ENCODE peak calls at places on chromosomes 11 and 22, in eight cellular contexts. V is HFFc6; H is mammary epithelial cell; Q is COR-L47; X is progenitor cell of endocrine pancreas; O is activated T-cell treated with anti-CD3 and anti-CD28 coated beads, Interleukin-2, amount 50 U/mL, for 48 hours; K is stimulated activated CD4-positive, alpha-beta T cell treated with anti-CD3 and anti-CD28 coated beads, Interleukin-2, amount 100 ng/mL, for 4 hours; W is HTR-8/SVneo. D is an unnamed sample.

GRCh38 chr11:10414659-10415058 is 40.4 kb upstream of the AMPD3 start:
- DNase-seq in X (no peak), H (no peak), Q (no peak), V (no peak), W (no peak), O (no peak), K (no peak), D (no peak)

GRCh38 chr11:100869328-100869727 is 182.2 kb downstream of the ARHGAP42 start:
- DNase-seq in H (no peak), W (no peak), V (no peak), K (no peak), X (no peak), Q (no peak), O (no peak), D (no peak)

GRCh38 chr11:112012877-112013276 is 12.3 kb upstream of the DLAT start:
- DNase-seq in X (no peak), Q (no peak), H (no peak), K (no peak), W (no peak), O (no peak), V (no peak), D (peak)

GRCh38 chr22:43376765-43377485 is 33.8 kb upstream of the SCUBE1 start:
- DNase-seq in O (peak), Q (no peak), X (no peak), K (no peak), V (no peak), H (no peak), W (no peak), D (no peak)

GRCh38 chr11:71204294-71204693 is 48.1 kb downstream of the SHANK2 start:
- DNase-seq in V (no peak), K (no peak), Q (peak), O (no peak), H (no peak), W (no peak), X (no peak), D (no peak)

GRCh38 chr11:71998649-71999310 is at the start of gene IL18BP:
- DNase-seq in H (no peak), W (no peak), V (no peak), X (no peak), O (no peak), K (no peak), Q (no peak), D (no peak)

GRCh38 chr11:127114035-127114434 is 113.5 kb upstream of the KIRREL3 start:
- DNase-seq in K (no peak), O (no peak), H (no peak), W (no peak), Q (no peak), V (no peak), X (no peak), D (no peak)

GRCh38 chr11:130945945-130946344 is 29.7 kb upstream of the SNX19 start:
- DNase-seq in V (peak), K (no peak), H (peak), X (no peak), O (no peak), Q (no peak), W (no peak), D (no peak)

GRCh38 chr11:93225642-93226041 is 27.9 kb upstream of the SLC36A4 start:
- DNase-seq in K (no peak), O (no peak), H (no peak), Q (peak), X (no peak), W (no peak), V (peak), D (peak)

GRCh38 chr11:68916439-68916838 is 12.7 kb downstream of the IGHMBP2 start:
- DNase-seq in K (no peak), V (no peak), W (no peak), X (no peak), Q (no peak), H (no peak), O (no peak), D (no peak)

GRCh38 chr11:30351061-30351460 is 28.2 kb downstream of the ARL14EP start:
- DNase-seq in V (no peak), Q (no peak), K (no peak), X (no peak), O (no peak), W (no peak), H (no peak), D (no peak)

GRCh38 chr11:1052133-1053011 is 15.9 kb upstream of the MUC6 start:
- DNase-seq in H (no peak), X (no peak), Q (no peak), K (no peak), O (no peak), V (no peak), W (no peak), D (no peak)

GRCh38 chr11:58513747-58514367 is 6.0 kb upstream of the OR5B21 start:
- DNase-seq in X (peak), H (peak), K (no peak), O (peak), Q (peak), V (peak), W (peak), D (peak)

GRCh38 chr11:6646631-6647281 is 8.9 kb downstream of the DCHS1 start:
- DNase-seq in W (no peak), V (peak), X (no peak), K (no peak), H (no peak), Q (no peak), O (peak), D (no peak)

GRCh38 chr11:66232769-66233168 is 35.7 kb upstream of the RAB1B start:
- DNase-seq in O (no peak), X (no peak), K (no peak), W (no peak), Q (no peak), H (no peak), V (no peak), D (no peak)

GRCh38 chr11:73158356-73159051 is 16.4 kb upstream of the FCHSD2 start:
- DNase-seq in V (peak), Q (no peak), O (no peak), K (no peak), X (no peak), H (no peak), W (peak), D (peak)

GRCh38 chr11:2377511-2378443 is 667 bp downstream of the CD81 start:
- DNase-seq in O (peak), W (peak), X (peak), V (no peak), K (peak), H (no peak), Q (peak), D (no peak)

GRCh38 chr11:19805827-19806226 is 93.2 kb downstream of the NAV2 start:
- DNase-seq in V (no peak), Q (no peak), H (no peak), X (no peak), W (no peak), O (no peak), K (no peak), D (no peak)

GRCh38 chr11:3880724-3881123 is 25.3 kb downstream of the STIM1 start:
- DNase-seq in K (no peak), Q (no peak), X (no peak), V (peak), W (no peak), O (no peak), H (peak), D (no peak)

GRCh38 chr11:128745296-128746183 is 51.7 kb downstream of the FLI1 start:
- DNase-seq in Q (no peak), W (no peak), V (peak), K (no peak), X (no peak), H (no peak), O (no peak), D (no peak)

GRCh38 chr11:129930306-129930705 is 34.9 kb upstream of the NFRKB start:
- DNase-seq in W (no peak), V (no peak), Q (no peak), K (no peak), O (no peak), H (peak), X (no peak), D (peak)

GRCh38 chr11:116093481-116093880 is 589.3 kb upstream of the CADM1 start:
- DNase-seq in H (no peak), O (no peak), X (no peak), Q (no peak), K (no peak), W (no peak), V (no peak), D (no peak)